ENCODE peak calls at places on chromosomes 4 and X, in six cellular contexts. One of them, this sample, is unnamed.

GRCh38 chr4:25441519-25442117 is 64.6 kb downstream of the ANAPC4 start:
- DNase-seq in AG04450: peak
- DNase-seq in cardiac fibroblast: peak
- DNase-seq in GM12865: peak
- DNase-seq in AG09319: no peak
- DNase-seq in lung: peak
- DNase-seq in this sample: peak

GRCh38 chr4:15754323-15754722 is 23.8 kb upstream of the CD38 start:
- DNase-seq in AG09319: no peak
- DNase-seq in cardiac fibroblast: peak
- DNase-seq in GM12865: no peak
- DNase-seq in lung: no peak
- DNase-seq in AG04450: no peak
- DNase-seq in this sample: no peak

GRCh38 chr4:102449751-102450352 is 51.3 kb upstream of the NFKB1 start:
- DNase-seq in AG04450: peak
- DNase-seq in lung: peak
- DNase-seq in AG09319: no peak
- DNase-seq in GM12865: peak
- DNase-seq in cardiac fibroblast: peak
- DNase-seq in this sample: peak

GRCh38 chrX:22395372-22395771 is 122.7 kb downstream of the CBLL2 start:
- DNase-seq in AG04450: no peak
- DNase-seq in GM12865: no peak
- DNase-seq in cardiac fibroblast: peak
- DNase-seq in lung: no peak
- DNase-seq in AG09319: no peak
- DNase-seq in this sample: no peak

GRCh38 chrX:39152106-39152649 is 350.9 kb downstream of the MID1IP1 start:
- DNase-seq in AG09319: no peak
- DNase-seq in GM12865: peak
- DNase-seq in AG04450: no peak
- DNase-seq in cardiac fibroblast: peak
- DNase-seq in lung: no peak
- DNase-seq in this sample: peak

GRCh38 chr4:20272411-20272872 is 20.7 kb downstream of the SLIT2 start:
- DNase-seq in AG09319: no peak
- DNase-seq in cardiac fibroblast: peak
- DNase-seq in AG04450: no peak
- DNase-seq in GM12865: no peak
- DNase-seq in lung: no peak
- DNase-seq in this sample: no peak

GRCh38 chr4:6500481-6501135 is 28.2 kb upstream of the PPP2R2C start:
- DNase-seq in AG04450: no peak
- DNase-seq in AG09319: no peak
- DNase-seq in lung: peak
- DNase-seq in cardiac fibroblast: no peak
- DNase-seq in GM12865: no peak
- DNase-seq in this sample: no peak

GRCh38 chr4:52743444-52744019 is 7.7 kb downstream of the ERVMER34-1 start:
- DNase-seq in AG09319: no peak
- DNase-seq in cardiac fibroblast: no peak
- DNase-seq in lung: no peak
- DNase-seq in AG04450: no peak
- DNase-seq in GM12865: no peak
- DNase-seq in this sample: no peak

GRCh38 chrX:72100051-72100755 is 31.5 kb downstream of the RTL5 start:
- DNase-seq in lung: no peak
- DNase-seq in AG09319: no peak
- DNase-seq in GM12865: peak
- DNase-seq in cardiac fibroblast: no peak
- DNase-seq in AG04450: no peak
- DNase-seq in this sample: no peak

GRCh38 chr4:27087306-27088045 is 226.8 kb downstream of the STIM2 start:
- DNase-seq in AG04450: no peak
- DNase-seq in cardiac fibroblast: no peak
- DNase-seq in AG09319: no peak
- DNase-seq in lung: no peak
- DNase-seq in GM12865: no peak
- DNase-seq in this sample: no peak

GRCh38 chr4:39450618-39451017 is 8.1 kb downstream of the RPL9 start:
- DNase-seq in AG04450: no peak
- DNase-seq in AG09319: no peak
- DNase-seq in cardiac fibroblast: no peak
- DNase-seq in GM12865: no peak
- DNase-seq in lung: no peak
- DNase-seq in this sample: no peak

GRCh38 chr4:39706829-39707511 is 9.0 kb downstream of the UBE2K start:
- DNase-seq in GM12865: peak
- DNase-seq in AG09319: no peak
- DNase-seq in cardiac fibroblast: peak
- DNase-seq in AG04450: no peak
- DNase-seq in lung: no peak
- DNase-seq in this sample: no peak

GRCh38 chr4:156971623-156972369 is at the start of gene PDGFC:
- DNase-seq in AG09319: no peak
- DNase-seq in GM12865: no peak
- DNase-seq in lung: peak
- DNase-seq in AG04450: no peak
- DNase-seq in cardiac fibroblast: peak
- DNase-seq in this sample: peak

GRCh38 chrX:115592997-115593734 is 32.2 kb downstream of the PLS3 start:
- DNase-seq in AG09319: no peak
- DNase-seq in GM12865: no peak
- DNase-seq in AG04450: no peak
- DNase-seq in cardiac fibroblast: peak
- DNase-seq in lung: no peak
- DNase-seq in this sample: no peak

GRCh38 chrX:115591856-115592842 is 31.2 kb downstream of the PLS3 start:
- DNase-seq in lung: no peak
- DNase-seq in cardiac fibroblast: peak
- DNase-seq in AG09319: no peak
- DNase-seq in AG04450: no peak
- DNase-seq in GM12865: no peak
- DNase-seq in this sample: no peak

GRCh38 chrX:115588180-115588579 is 27.2 kb downstream of the PLS3 start:
- DNase-seq in lung: no peak
- DNase-seq in AG09319: no peak
- DNase-seq in cardiac fibroblast: no peak
- DNase-seq in GM12865: no peak
- DNase-seq in AG04450: no peak
- DNase-seq in this sample: no peak

GRCh38 chrX:115589419-115589818 is 28.4 kb downstream of the PLS3 start:
- DNase-seq in GM12865: no peak
- DNase-seq in AG04450: no peak
- DNase-seq in AG09319: no peak
- DNase-seq in lung: no peak
- DNase-seq in cardiac fibroblast: peak
- DNase-seq in this sample: no peak

GRCh38 chrX:115591420-115591819 is 30.4 kb downstream of the PLS3 start:
- DNase-seq in cardiac fibroblast: no peak
- DNase-seq in AG04450: no peak
- DNase-seq in GM12865: no peak
- DNase-seq in lung: no peak
- DNase-seq in AG09319: no peak
- DNase-seq in this sample: no peak
- TF ChIP-seq CTCF in cardiac fibroblast: no peak
- TF ChIP-seq CTCF in AG04450: no peak
- TF ChIP-seq CTCF in GM12865: no peak
- TF ChIP-seq CTCF in lung: no peak
- TF ChIP-seq CTCF in AG09319: no peak
- TF ChIP-seq CTCF in this sample: no peak

GRCh38 chr4:1364748-1365147 is 17.7 kb downstream of the UVSSA start:
- DNase-seq in GM12865: no peak
- DNase-seq in lung: no peak
- DNase-seq in cardiac fibroblast: no peak
- DNase-seq in AG04450: no peak
- DNase-seq in AG09319: no peak
- DNase-seq in this sample: no peak

GRCh38 chr4:1364217-1364616 is 17.2 kb downstream of the UVSSA start:
- DNase-seq in lung: no peak
- DNase-seq in AG09319: no peak
- DNase-seq in AG04450: no peak
- DNase-seq in cardiac fibroblast: no peak
- DNase-seq in GM12865: no peak
- DNase-seq in this sample: no peak

GRCh38 chr4:1366371-1367229 is 19.6 kb downstream of the UVSSA start:
- DNase-seq in AG09319: no peak
- DNase-seq in GM12865: no peak
- DNase-seq in cardiac fibroblast: no peak
- DNase-seq in AG04450: no peak
- DNase-seq in lung: no peak
- DNase-seq in this sample: no peak

GRCh38 chr4:1367230-1367935 is 20.4 kb downstream of the UVSSA start:
- DNase-seq in cardiac fibroblast: no peak
- DNase-seq in AG09319: no peak
- DNase-seq in AG04450: no peak
- DNase-seq in lung: no peak
- DNase-seq in GM12865: no peak
- DNase-seq in this sample: no peak

GRCh38 chr4:1365271-1366178 is 18.5 kb downstream of the UVSSA start:
- DNase-seq in cardiac fibroblast: no peak
- DNase-seq in AG04450: no peak
- DNase-seq in AG09319: no peak
- DNase-seq in lung: peak
- DNase-seq in GM12865: no peak
- DNase-seq in this sample: no peak
- TF ChIP-seq CTCF in cardiac fibroblast: no peak
- TF ChIP-seq CTCF in AG04450: no peak
- TF ChIP-seq CTCF in AG09319: no peak
- TF ChIP-seq CTCF in lung: no peak
- TF ChIP-seq CTCF in GM12865: no peak
- TF ChIP-seq CTCF in this sample: no peak

GRCh38 chr4:125741825-125742452 is 427.2 kb downstream of the FAT4 start:
- DNase-seq in AG09319: peak
- DNase-seq in lung: no peak
- DNase-seq in cardiac fibroblast: peak
- DNase-seq in AG04450: no peak
- DNase-seq in GM12865: peak
- DNase-seq in this sample: no peak
- TF ChIP-seq CTCF in AG09319: peak
- TF ChIP-seq CTCF in lung: peak
- TF ChIP-seq CTCF in cardiac fibroblast: peak
- TF ChIP-seq CTCF in AG04450: peak
- TF ChIP-seq CTCF in GM12865: peak
- TF ChIP-seq CTCF in this sample: peak

DNA sequence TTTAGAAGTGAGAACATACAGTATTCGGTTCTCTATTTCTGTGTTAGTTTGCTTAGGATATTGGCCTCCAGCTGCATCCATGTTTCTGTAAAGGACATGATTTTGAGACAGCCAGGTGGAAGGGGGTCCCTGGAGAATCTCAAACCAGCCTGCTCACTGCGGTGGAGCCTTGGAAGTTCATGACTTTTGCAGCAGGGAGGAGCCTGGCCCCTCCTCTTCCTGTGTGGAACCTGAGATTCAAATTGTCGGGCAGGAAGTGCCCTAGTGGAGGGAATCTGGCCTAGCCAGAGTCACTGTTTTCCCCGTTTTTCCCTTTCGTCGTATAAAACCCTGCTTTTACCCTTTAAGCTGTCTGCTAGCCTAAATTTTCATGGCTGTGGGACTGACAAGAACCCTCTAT is 762.6 kb downstream of the PCDH18 start:
- DNase-seq in cardiac fibroblast: no peak
- DNase-seq in lung: no peak
- DNase-seq in GM12865: no peak
- DNase-seq in AG09319: no peak
- DNase-seq in AG04450: no peak
- DNase-seq in this sample: no peak
- TF ChIP-seq CTCF in cardiac fibroblast: no peak
- TF ChIP-seq CTCF in lung: no peak
- TF ChIP-seq CTCF in GM12865: no peak
- TF ChIP-seq CTCF in AG09319: no peak
- TF ChIP-seq CTCF in AG04450: no peak
- TF ChIP-seq CTCF in this sample: no peak

GRCh38 chr4:87505862-87506261 is 23.3 kb downstream of the SPARCL1 start:
- DNase-seq in cardiac fibroblast: no peak
- DNase-seq in AG09319: no peak
- DNase-seq in AG04450: no peak
- DNase-seq in lung: no peak
- DNase-seq in GM12865: no peak
- DNase-seq in this sample: no peak
- TF ChIP-seq CTCF in cardiac fibroblast: no peak
- TF ChIP-seq CTCF in AG09319: no peak
- TF ChIP-seq CTCF in AG04450: peak
- TF ChIP-seq CTCF in lung: no peak
- TF ChIP-seq CTCF in GM12865: no peak
- TF ChIP-seq CTCF in this sample: peak